ENCODE peak calls at places on chromosomes 13 and 19, in six cellular contexts. One of them, this sample, is unnamed.

GRCh38 chr13:35475131-35475959 is 1.1 kb downstream of the MAB21L1 start:
- DNase-seq in mucosa of descending colon: no peak
- DNase-seq in activated T-cell treated with anti-CD3 and anti-CD28 coated beads for 1 hour: no peak
- DNase-seq in AG09319: peak
- DNase-seq in AG08395: peak
- DNase-seq in stimulated activated CD4-positive, alpha-beta T cell treated with anti-CD3 and anti-CD28 coated beads, TNF-alpha, amount 100 ng/mL, for 48 hours: no peak
- DNase-seq in this sample: peak

GRCh38 chr19:46748325-46749109 is 2.3 kb upstream of the STRN4 start:
- DNase-seq in mucosa of descending colon: no peak
- DNase-seq in activated T-cell treated with anti-CD3 and anti-CD28 coated beads for 1 hour: peak
- DNase-seq in AG09319: no peak
- DNase-seq in AG08395: peak
- DNase-seq in stimulated activated CD4-positive, alpha-beta T cell treated with anti-CD3 and anti-CD28 coated beads, TNF-alpha, amount 100 ng/mL, for 48 hours: peak
- DNase-seq in this sample: no peak

GRCh38 chr19:2224754-2225349 is 11.3 kb downstream of the PLEKHJ1 start:
- DNase-seq in mucosa of descending colon: no peak
- DNase-seq in activated T-cell treated with anti-CD3 and anti-CD28 coated beads for 1 hour: no peak
- DNase-seq in AG09319: no peak
- DNase-seq in AG08395: no peak
- DNase-seq in stimulated activated CD4-positive, alpha-beta T cell treated with anti-CD3 and anti-CD28 coated beads, TNF-alpha, amount 100 ng/mL, for 48 hours: no peak
- DNase-seq in this sample: no peak

GRCh38 chr13:100751826-100752225 is 77.2 kb upstream of the TMTC4 start:
- DNase-seq in mucosa of descending colon: no peak
- DNase-seq in activated T-cell treated with anti-CD3 and anti-CD28 coated beads for 1 hour: no peak
- DNase-seq in AG09319: no peak
- DNase-seq in AG08395: no peak
- DNase-seq in stimulated activated CD4-positive, alpha-beta T cell treated with anti-CD3 and anti-CD28 coated beads, TNF-alpha, amount 100 ng/mL, for 48 hours: no peak
- DNase-seq in this sample: no peak

GRCh38 chr19:51689751-51690358 is 3.3 kb upstream of the SPACA6 start:
- DNase-seq in mucosa of descending colon: peak
- DNase-seq in activated T-cell treated with anti-CD3 and anti-CD28 coated beads for 1 hour: no peak
- DNase-seq in AG09319: no peak
- DNase-seq in AG08395: no peak
- DNase-seq in stimulated activated CD4-positive, alpha-beta T cell treated with anti-CD3 and anti-CD28 coated beads, TNF-alpha, amount 100 ng/mL, for 48 hours: no peak
- DNase-seq in this sample: peak

GRCh38 chr13:41674246-41674645 is 216.9 kb downstream of the RGCC start:
- DNase-seq in mucosa of descending colon: no peak
- DNase-seq in activated T-cell treated with anti-CD3 and anti-CD28 coated beads for 1 hour: no peak
- DNase-seq in AG09319: no peak
- DNase-seq in AG08395: no peak
- DNase-seq in stimulated activated CD4-positive, alpha-beta T cell treated with anti-CD3 and anti-CD28 coated beads, TNF-alpha, amount 100 ng/mL, for 48 hours: no peak
- DNase-seq in this sample: no peak

GRCh38 chr13:51066091-51066831 is 44.8 kb downstream of the C13orf42 start:
- DNase-seq in mucosa of descending colon: no peak
- DNase-seq in activated T-cell treated with anti-CD3 and anti-CD28 coated beads for 1 hour: no peak
- DNase-seq in AG09319: no peak
- DNase-seq in AG08395: no peak
- DNase-seq in stimulated activated CD4-positive, alpha-beta T cell treated with anti-CD3 and anti-CD28 coated beads, TNF-alpha, amount 100 ng/mL, for 48 hours: no peak
- DNase-seq in this sample: peak

GRCh38 chr13:44763604-44764311 is 187.6 kb upstream of the TSC22D1 start:
- DNase-seq in mucosa of descending colon: peak
- DNase-seq in activated T-cell treated with anti-CD3 and anti-CD28 coated beads for 1 hour: no peak
- DNase-seq in AG09319: no peak
- DNase-seq in AG08395: no peak
- DNase-seq in stimulated activated CD4-positive, alpha-beta T cell treated with anti-CD3 and anti-CD28 coated beads, TNF-alpha, amount 100 ng/mL, for 48 hours: no peak
- DNase-seq in this sample: no peak

GRCh38 chr13:110373617-110374016 is 66.5 kb downstream of the COL4A2 start:
- DNase-seq in mucosa of descending colon: no peak
- DNase-seq in activated T-cell treated with anti-CD3 and anti-CD28 coated beads for 1 hour: no peak
- DNase-seq in AG09319: no peak
- DNase-seq in AG08395: no peak
- DNase-seq in stimulated activated CD4-positive, alpha-beta T cell treated with anti-CD3 and anti-CD28 coated beads, TNF-alpha, amount 100 ng/mL, for 48 hours: no peak
- DNase-seq in this sample: no peak

GRCh38 chr19:34220472-34221063 is 33.8 kb upstream of the GARRE1 start:
- DNase-seq in mucosa of descending colon: no peak
- DNase-seq in activated T-cell treated with anti-CD3 and anti-CD28 coated beads for 1 hour: peak
- DNase-seq in AG09319: peak
- DNase-seq in AG08395: peak
- DNase-seq in stimulated activated CD4-positive, alpha-beta T cell treated with anti-CD3 and anti-CD28 coated beads, TNF-alpha, amount 100 ng/mL, for 48 hours: peak
- DNase-seq in this sample: peak

This sample was measured in right lobe of liver.